ENCODE peak calls at places on chromosomes 5 and 9, in eight cellular contexts. K, D, L, H, W, T, Q and C are unnamed samples.

GRCh38 chr9:99785010-99785590 is 36.6 kb upstream of the NR4A3 start:
- DNase-seq in T (no peak), D (no peak), H (no peak), Q (no peak), W (no peak), L (no peak), K (no peak), C (no peak)

GRCh38 chr9:8188720-8189407 is 389.3 kb upstream of the DMAC1 start:
- DNase-seq in Q (no peak), K (no peak), H (no peak), T (no peak), W (no peak), D (no peak), L (no peak), C (no peak)

GRCh38 chr5:99600952-99601351 is 672.1 kb upstream of the CHD1 start:
- DNase-seq in K (no peak), H (no peak), D (no peak), T (no peak), Q (no peak), W (no peak), L (no peak), C (no peak)

GRCh38 chr5:168612123-168612522 is 33.0 kb upstream of the PANK3 start:
- DNase-seq in D (peak; percentile 14), Q (no peak), H (no peak), T (no peak), L (no peak), K (no peak), W (no peak), C (no peak)

GRCh38 chr9:120481248-120481647 is 98.7 kb downstream of the CDK5RAP2 start:
- DNase-seq in T (no peak), K (peak; percentile 23), H (no peak), Q (no peak), W (no peak), D (no peak), L (no peak), C (no peak)

GRCh38 chr5:38208782-38209378 is 49.5 kb upstream of the EGFLAM start:
- DNase-seq in K (peak; percentile 49), L (peak; percentile 46), D (peak; percentile 37), H (peak; percentile 7), W (peak; percentile 31), T (no peak), Q (no peak), C (peak; percentile 10)

GRCh38 chr5:85990998-85991397 is 626.7 kb upstream of the COX7C start:
- DNase-seq in L (no peak), H (no peak), T (no peak), W (no peak), K (no peak), Q (no peak), D (no peak), C (no peak)

GRCh38 chr5:172051643-172052362 is 45.4 kb upstream of the FBXW11 start:
- DNase-seq in W (no peak), Q (no peak), T (no peak), H (no peak), D (no peak), K (no peak), L (no peak), C (no peak)

GRCh38 chr5:50401337-50401736 is 39.8 kb downstream of the EMB start:
- DNase-seq in W (no peak), K (peak; percentile 91), D (no peak), L (no peak), Q (no peak), T (no peak), H (no peak), C (no peak)

GRCh38 chr9:100623969-100624368 is 46.1 kb downstream of the CAVIN4 start:
- DNase-seq in H (no peak), Q (no peak), D (no peak), L (no peak), W (no peak), K (no peak), T (no peak), C (no peak)

GRCh38 chr9:133737071-133737773 is 930 bp downstream of the SARDH start:
- DNase-seq in L (no peak), W (no peak), D (no peak), K (no peak), Q (no peak), H (no peak), T (no peak), C (no peak)

GRCh38 chr5:141800629-141801028 is 77.6 kb downstream of the PCDH1 start:
- DNase-seq in T (no peak), L (no peak), K (peak; percentile 83), Q (no peak), W (no peak), H (peak; percentile 19), D (no peak), C (no peak)

GRCh38 chr9:89436963-89437625 is 60.8 kb downstream of the SEMA4D start:
- DNase-seq in T (no peak), K (no peak), D (peak; percentile 17), H (no peak), L (no peak), Q (no peak), W (no peak), C (no peak)

GRCh38 chr9:133931059-133931458 is 61.1 kb downstream of the VAV2 start:
- DNase-seq in D (no peak), Q (no peak), K (no peak), T (no peak), H (no peak), W (no peak), L (no peak), C (no peak)

GRCh38 chr9:14309403-14309802 is 4.5 kb downstream of the NFIB start:
- DNase-seq in T (no peak), L (no peak), H (no peak), D (peak; percentile 93), W (peak; percentile 24), K (peak; percentile 85), Q (no peak), C (no peak)
- H3K4me3 ChIP-seq in T (no peak overlapping the region), L (peak overlapping the region; percentile 10), H (no peak overlapping the region), D (peak overlapping the region; percentile 98), W (no peak overlapping the region), K (peak overlapping the region; percentile 94), Q (no peak overlapping the region), C (no peak overlapping the region)

GRCh38 chr5:139543423-139543991 is 17.6 kb upstream of the UBE2D2 start:
- DNase-seq in W (peak; percentile 5), T (no peak), Q (peak; percentile 19), H (no peak), D (no peak), K (no peak), L (peak; percentile 64), C (no peak)
- TF ChIP-seq CTCF in W (no peak), T (peak; percentile 35), Q (no peak), H (no peak), D (no peak), K (no peak), L (no peak), C (peak; percentile 12)

DNA sequence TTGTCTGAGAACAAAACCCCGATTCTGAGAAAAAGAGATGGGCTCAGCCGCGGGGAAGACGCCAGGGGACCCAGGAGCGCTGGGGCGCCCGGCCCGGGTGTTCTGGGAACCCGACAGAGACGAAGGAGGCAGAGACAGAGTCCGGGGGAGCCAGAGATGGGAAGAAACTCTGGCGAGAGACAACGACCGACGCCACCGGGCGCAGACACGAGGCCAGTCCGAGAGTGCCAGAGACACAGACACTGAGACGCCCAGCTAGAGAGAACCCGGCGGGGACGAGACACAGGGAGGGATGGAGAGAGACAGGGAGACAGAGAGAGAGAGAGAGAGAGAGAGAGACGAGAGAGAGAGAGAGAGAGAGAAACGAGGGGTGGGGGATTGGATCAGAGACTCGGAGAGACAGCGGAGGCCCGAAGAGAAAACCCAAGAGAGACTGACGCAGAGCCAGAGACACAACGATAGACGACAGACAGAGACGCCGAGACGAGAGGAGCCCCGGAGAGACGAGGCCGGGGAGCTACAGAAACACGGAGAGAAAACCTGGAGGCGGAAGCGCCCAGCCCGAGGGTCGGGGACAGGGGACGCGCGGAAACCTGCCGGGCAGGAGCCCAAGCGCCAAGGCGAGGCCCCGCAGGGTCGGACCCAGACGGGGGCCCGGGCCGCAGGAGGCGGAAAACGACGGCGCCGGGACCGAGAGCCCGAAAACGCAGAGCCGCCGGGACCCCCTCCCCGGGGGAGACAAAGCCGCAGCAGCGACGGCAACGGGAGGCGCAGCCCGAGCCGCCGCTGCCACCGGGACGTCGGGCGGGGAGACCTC is 3.3 kb downstream of the NR5A1 start:
- DNase-seq in H (no peak), Q (no peak), T (no peak), W (no peak), L (no peak), K (no peak), D (peak; percentile 12), C (no peak)
- H3K4me3 ChIP-seq in H (no peak overlapping the region), Q (peak overlapping the region; percentile 35), T (no peak overlapping the region), W (no peak overlapping the region), L (peak overlapping the region; percentile 76), K (no peak overlapping the region), D (no peak overlapping the region), C (no peak overlapping the region)

GRCh38 chr5:109223521-109223920 is 186.3 kb downstream of the PJA2 start:
- DNase-seq in D (no peak), L (no peak), W (no peak), K (no peak), Q (no peak), T (no peak), H (no peak), C (no peak)
- TF ChIP-seq CTCF in D (no peak), L (no peak), W (no peak), K (no peak), Q (no peak), T (no peak), H (no peak), C (no peak)

GRCh38 chr5:150137168-150137957 is 18.3 kb downstream of the PDGFRB start:
- DNase-seq in K (no peak), Q (no peak), D (no peak), H (no peak), W (peak; percentile 70), T (no peak), L (peak; percentile 45), C (no peak)
- H3K4me3 ChIP-seq in K (no peak overlapping the region), Q (no peak overlapping the region), D (no peak overlapping the region), H (no peak overlapping the region), W (no peak overlapping the region), T (no peak overlapping the region), L (no peak overlapping the region), C (no peak overlapping the region)

DNA sequence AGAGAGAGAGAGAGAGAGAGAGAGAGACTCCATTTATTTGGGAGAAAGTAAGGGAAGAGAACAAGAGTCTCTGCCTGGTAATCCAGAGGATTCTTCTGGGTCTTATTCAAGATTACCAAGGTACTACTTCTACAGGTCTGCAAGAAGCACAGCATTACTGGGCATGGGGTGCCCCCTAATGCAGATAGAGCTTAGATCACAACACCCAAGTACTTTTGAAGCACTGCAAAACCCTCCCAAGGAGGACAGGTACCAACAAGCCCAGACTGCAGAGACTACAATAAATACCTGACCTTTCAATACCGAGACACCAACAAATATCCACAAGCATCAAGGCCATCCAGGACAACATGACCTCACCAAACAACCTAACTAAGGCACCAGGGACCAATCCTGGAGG is 94.7 kb upstream of the PHF24 start:
- DNase-seq in T (no peak), W (no peak), Q (no peak), D (peak; percentile 48), K (no peak), L (no peak), H (no peak), C (no peak)
- TF ChIP-seq CTCF in T (no peak), W (no peak), Q (no peak), D (no peak), K (no peak), L (no peak), H (no peak), C (no peak)